ENCODE peak calls at places on chromosomes 6 and 20, in six cellular contexts. One of them, this sample, is unnamed.

GRCh38 chr6:131103296-131103695 is 32.0 kb upstream of the AKAP7 start:
- DNase-seq in EL: no peak
- DNase-seq in left lung: no peak
- DNase-seq in posterior cingulate gyrus: no peak
- DNase-seq in activated CD4-positive, alpha-beta T cell treated with anti-CD3 and anti-CD28 coated beads, Interleukin-2, amount 50 U/mL, for 48 hours: no peak
- DNase-seq in GM23248: no peak
- DNase-seq in this sample: no peak

GRCh38 chr6:129440691-129441090 is 269.3 kb downstream of the ARHGAP18 start:
- DNase-seq in posterior cingulate gyrus: peak; percentile 52
- DNase-seq in EL: peak; percentile 13
- DNase-seq in GM23248: no peak
- DNase-seq in activated CD4-positive, alpha-beta T cell treated with anti-CD3 and anti-CD28 coated beads, Interleukin-2, amount 50 U/mL, for 48 hours: no peak
- DNase-seq in left lung: no peak
- DNase-seq in this sample: no peak

GRCh38 chr6:90131091-90131490 is 165.6 kb downstream of the BACH2 start:
- DNase-seq in left lung: no peak
- DNase-seq in EL: no peak
- DNase-seq in posterior cingulate gyrus: no peak
- DNase-seq in GM23248: peak; percentile 56
- DNase-seq in activated CD4-positive, alpha-beta T cell treated with anti-CD3 and anti-CD28 coated beads, Interleukin-2, amount 50 U/mL, for 48 hours: no peak
- DNase-seq in this sample: no peak

GRCh38 chr6:42729731-42730130 is 7.3 kb upstream of the PRPH2 start:
- DNase-seq in activated CD4-positive, alpha-beta T cell treated with anti-CD3 and anti-CD28 coated beads, Interleukin-2, amount 50 U/mL, for 48 hours: no peak
- DNase-seq in posterior cingulate gyrus: peak; percentile 10
- DNase-seq in EL: peak; percentile 28
- DNase-seq in GM23248: peak; percentile 80
- DNase-seq in left lung: no peak
- DNase-seq in this sample: no peak

GRCh38 chr6:3885262-3886036 is 36.3 kb downstream of the FAM50B start:
- DNase-seq in EL: peak; percentile 26
- DNase-seq in left lung: no peak
- DNase-seq in GM23248: peak; percentile 33
- DNase-seq in posterior cingulate gyrus: no peak
- DNase-seq in activated CD4-positive, alpha-beta T cell treated with anti-CD3 and anti-CD28 coated beads, Interleukin-2, amount 50 U/mL, for 48 hours: no peak
- DNase-seq in this sample: no peak

GRCh38 chr20:46995561-46996142 is 101.0 kb downstream of the EYA2 start:
- DNase-seq in EL: no peak
- DNase-seq in left lung: no peak
- DNase-seq in GM23248: no peak
- DNase-seq in activated CD4-positive, alpha-beta T cell treated with anti-CD3 and anti-CD28 coated beads, Interleukin-2, amount 50 U/mL, for 48 hours: no peak
- DNase-seq in posterior cingulate gyrus: no peak
- DNase-seq in this sample: no peak

GRCh38 chr20:3068986-3069900 is 2.2 kb upstream of the OXT start:
- DNase-seq in left lung: no peak
- DNase-seq in posterior cingulate gyrus: peak; percentile 75
- DNase-seq in GM23248: peak; percentile 73
- DNase-seq in activated CD4-positive, alpha-beta T cell treated with anti-CD3 and anti-CD28 coated beads, Interleukin-2, amount 50 U/mL, for 48 hours: no peak
- DNase-seq in EL: peak; percentile 57
- DNase-seq in this sample: no peak

GRCh38 chr6:118864330-118865166 is 29.4 kb upstream of the ASF1A start:
- DNase-seq in left lung: no peak
- DNase-seq in activated CD4-positive, alpha-beta T cell treated with anti-CD3 and anti-CD28 coated beads, Interleukin-2, amount 50 U/mL, for 48 hours: no peak
- DNase-seq in EL: no peak
- DNase-seq in posterior cingulate gyrus: no peak
- DNase-seq in GM23248: no peak
- DNase-seq in this sample: no peak

GRCh38 chr6:43776799-43777776 is 7.1 kb downstream of the VEGFA start:
- DNase-seq in GM23248: no peak
- DNase-seq in posterior cingulate gyrus: peak; percentile 52
- DNase-seq in left lung: no peak
- DNase-seq in activated CD4-positive, alpha-beta T cell treated with anti-CD3 and anti-CD28 coated beads, Interleukin-2, amount 50 U/mL, for 48 hours: no peak
- DNase-seq in EL: no peak
- DNase-seq in this sample: no peak

GRCh38 chr20:46709055-46709458 is 392 bp upstream of the SLC2A10 start:
- DNase-seq in activated CD4-positive, alpha-beta T cell treated with anti-CD3 and anti-CD28 coated beads, Interleukin-2, amount 50 U/mL, for 48 hours: no peak
- DNase-seq in GM23248: peak; percentile 26
- DNase-seq in posterior cingulate gyrus: no peak
- DNase-seq in EL: no peak
- DNase-seq in left lung: no peak
- DNase-seq in this sample: no peak

GRCh38 chr20:25077610-25078169 is 4.3 kb downstream of the VSX1 start:
- DNase-seq in EL: peak; percentile 47
- DNase-seq in activated CD4-positive, alpha-beta T cell treated with anti-CD3 and anti-CD28 coated beads, Interleukin-2, amount 50 U/mL, for 48 hours: no peak
- DNase-seq in left lung: peak; percentile 88
- DNase-seq in posterior cingulate gyrus: peak; percentile 85
- DNase-seq in GM23248: peak; percentile 59
- DNase-seq in this sample: no peak

GRCh38 chr20:672975-673604 is 2.5 kb downstream of the SCRT2 start:
- DNase-seq in left lung: no peak
- DNase-seq in activated CD4-positive, alpha-beta T cell treated with anti-CD3 and anti-CD28 coated beads, Interleukin-2, amount 50 U/mL, for 48 hours: no peak
- DNase-seq in GM23248: no peak
- DNase-seq in posterior cingulate gyrus: peak; percentile 57
- DNase-seq in EL: no peak
- DNase-seq in this sample: no peak

GRCh38 chr6:47729019-47729418 is 30.6 kb downstream of the ADGRF4 start:
- DNase-seq in activated CD4-positive, alpha-beta T cell treated with anti-CD3 and anti-CD28 coated beads, Interleukin-2, amount 50 U/mL, for 48 hours: no peak
- DNase-seq in GM23248: peak; percentile 12
- DNase-seq in EL: no peak
- DNase-seq in posterior cingulate gyrus: no peak
- DNase-seq in left lung: no peak
- DNase-seq in this sample: no peak

GRCh38 chr6:149898966-149899365 is 1.1 kb upstream of the RAET1E start:
- DNase-seq in EL: no peak
- DNase-seq in left lung: no peak
- DNase-seq in GM23248: no peak
- DNase-seq in posterior cingulate gyrus: no peak
- DNase-seq in activated CD4-positive, alpha-beta T cell treated with anti-CD3 and anti-CD28 coated beads, Interleukin-2, amount 50 U/mL, for 48 hours: no peak
- DNase-seq in this sample: no peak

GRCh38 chr6:126718600-126719327 is 378.8 kb downstream of the CENPW start:
- DNase-seq in activated CD4-positive, alpha-beta T cell treated with anti-CD3 and anti-CD28 coated beads, Interleukin-2, amount 50 U/mL, for 48 hours: no peak
- DNase-seq in left lung: no peak
- DNase-seq in EL: no peak
- DNase-seq in posterior cingulate gyrus: peak; percentile 24
- DNase-seq in GM23248: no peak
- DNase-seq in this sample: no peak

GRCh38 chr20:23294671-23295070 is 55.9 kb upstream of the NXT1 start:
- DNase-seq in GM23248: no peak
- DNase-seq in activated CD4-positive, alpha-beta T cell treated with anti-CD3 and anti-CD28 coated beads, Interleukin-2, amount 50 U/mL, for 48 hours: no peak
- DNase-seq in posterior cingulate gyrus: no peak
- DNase-seq in left lung: no peak
- DNase-seq in EL: no peak
- DNase-seq in this sample: no peak

GRCh38 chr6:48087448-48087847 is 23.5 kb downstream of the PTCHD4 start:
- DNase-seq in EL: peak; percentile 18
- DNase-seq in posterior cingulate gyrus: no peak
- DNase-seq in activated CD4-positive, alpha-beta T cell treated with anti-CD3 and anti-CD28 coated beads, Interleukin-2, amount 50 U/mL, for 48 hours: no peak
- DNase-seq in GM23248: peak; percentile 46
- DNase-seq in left lung: no peak
- DNase-seq in this sample: no peak

GRCh38 chr6:1123976-1124375 is 187.9 kb upstream of the FOXQ1 start:
- DNase-seq in posterior cingulate gyrus: no peak
- DNase-seq in left lung: no peak
- DNase-seq in activated CD4-positive, alpha-beta T cell treated with anti-CD3 and anti-CD28 coated beads, Interleukin-2, amount 50 U/mL, for 48 hours: no peak
- DNase-seq in EL: no peak
- DNase-seq in GM23248: no peak
- DNase-seq in this sample: no peak

GRCh38 chr6:138393871-138394783 is 9.9 kb upstream of the HEBP2 start:
- DNase-seq in left lung: no peak
- DNase-seq in posterior cingulate gyrus: no peak
- DNase-seq in GM23248: no peak
- DNase-seq in activated CD4-positive, alpha-beta T cell treated with anti-CD3 and anti-CD28 coated beads, Interleukin-2, amount 50 U/mL, for 48 hours: no peak
- DNase-seq in EL: no peak
- DNase-seq in this sample: no peak

GRCh38 chr20:54110457-54110856 is 40.1 kb upstream of the BCAS1 start:
- DNase-seq in left lung: no peak
- DNase-seq in posterior cingulate gyrus: no peak
- DNase-seq in GM23248: no peak
- DNase-seq in activated CD4-positive, alpha-beta T cell treated with anti-CD3 and anti-CD28 coated beads, Interleukin-2, amount 50 U/mL, for 48 hours: no peak
- DNase-seq in EL: no peak
- DNase-seq in this sample: no peak

GRCh38 chr6:127030111-127030510 is 88.4 kb upstream of the RSPO3 start:
- DNase-seq in left lung: no peak
- DNase-seq in activated CD4-positive, alpha-beta T cell treated with anti-CD3 and anti-CD28 coated beads, Interleukin-2, amount 50 U/mL, for 48 hours: no peak
- DNase-seq in EL: no peak
- DNase-seq in GM23248: no peak
- DNase-seq in posterior cingulate gyrus: no peak
- DNase-seq in this sample: no peak

GRCh38 chr6:125393449-125393858 is 91.7 kb upstream of the HDDC2 start:
- DNase-seq in activated CD4-positive, alpha-beta T cell treated with anti-CD3 and anti-CD28 coated beads, Interleukin-2, amount 50 U/mL, for 48 hours: no peak
- DNase-seq in left lung: no peak
- DNase-seq in EL: no peak
- DNase-seq in posterior cingulate gyrus: no peak
- DNase-seq in GM23248: no peak
- DNase-seq in this sample: no peak

This sample was measured in amniotic stem cell.